ENCODE peak calls at places on chromosomes 13 and 19, in six cellular contexts. R is stimulated activated CD4-positive, alpha-beta T cell treated with anti-CD3 and anti-CD28 coated beads, Interleukin-15, amount 100 ng/mL, for 1 hour; S is WTC11; X is SW480; Q is aorta; N is pancreas. K is an unnamed sample.

GRCh38 chr19:16608290-16608704 is 19.7 kb downstream of the MED26 start:
- DNase-seq in R (no peak), S (no peak), X (no peak), N (no peak), Q (no peak), K (peak)

GRCh38 chr13:51848674-51849073 is 3.7 kb upstream of the TMEM272 start:
- DNase-seq in S (no peak), Q (no peak), R (no peak), X (no peak), N (no peak), K (no peak)

GRCh38 chr19:5593245-5593962 is 25.7 kb upstream of the TINCR start:
- DNase-seq in S (no peak), X (no peak), R (no peak), N (no peak), Q (peak), K (no peak)

GRCh38 chr19:52343548-52343947 is 7.5 kb downstream of the ZNF610 start:
- DNase-seq in Q (no peak), X (peak), R (no peak), S (peak), N (no peak), K (peak)

GRCh38 chr19:12913871-12914690 is 5.0 kb downstream of the SYCE2 start:
- DNase-seq in S (no peak), R (peak), X (no peak), Q (no peak), N (no peak), K (no peak)

GRCh38 chr13:107518292-107518691 is 697.0 kb downstream of the LIG4 start:
- DNase-seq in R (no peak), S (no peak), Q (no peak), X (no peak), N (no peak), K (no peak)

GRCh38 chr19:44814132-44814470 is 5.2 kb downstream of the BCAM start:
- DNase-seq in S (no peak), X (no peak), Q (no peak), R (no peak), N (no peak), K (no peak)

GRCh38 chr13:93959796-93960533 is 519.5 kb downstream of the DCT start:
- DNase-seq in Q (no peak), X (no peak), N (no peak), S (no peak), R (no peak), K (no peak)

GRCh38 chr13:98476106-98476505 is 100.8 kb downstream of the STK24 start:
- DNase-seq in X (peak), S (peak), Q (no peak), N (no peak), R (peak), K (no peak)

GRCh38 chr13:47639716-47640447 is 361.2 kb downstream of the SUCLA2 start:
- DNase-seq in N (no peak), R (no peak), Q (no peak), S (no peak), X (no peak), K (no peak)

GRCh38 chr19:1251233-1251502 is 2.8 kb downstream of the MIDN start:
- DNase-seq in S (no peak), Q (peak), R (no peak), X (no peak), N (no peak), K (peak)

GRCh38 chr13:106695139-106695538 is 127.2 kb upstream of the ARGLU1 start:
- DNase-seq in Q (no peak), X (no peak), N (no peak), S (no peak), R (no peak), K (no peak)

GRCh38 chr19:29588095-29588494 is 18.0 kb upstream of the POP4 start:
- DNase-seq in Q (no peak), X (no peak), N (no peak), R (no peak), S (no peak), K (no peak)

GRCh38 chr13:44573790-44574465 is 2.2 kb downstream of the TSC22D1 start:
- DNase-seq in R (no peak), X (peak), N (no peak), S (no peak), Q (no peak), K (no peak)

GRCh38 chr19:29367701-29368306 is 154.9 kb upstream of the UQCRFS1 start:
- DNase-seq in X (no peak), S (no peak), Q (no peak), R (no peak), N (no peak), K (no peak)

GRCh38 chr13:68275758-68276157 is 1045.6 kb upstream of the PCDH9 start:
- DNase-seq in S (no peak), Q (no peak), N (no peak), R (no peak), X (no peak), K (no peak)

GRCh38 chr13:27536361-27537101 is 83.8 kb downstream of the LNX2 start:
- DNase-seq in R (no peak), Q (no peak), S (no peak), N (no peak), X (no peak), K (no peak)

GRCh38 chr19:31520633-31521032 is 171.4 kb upstream of the TSHZ3 start:
- DNase-seq in X (no peak), R (no peak), N (no peak), S (no peak), Q (no peak), K (no peak)

GRCh38 chr13:35881360-35881759 is 249.8 kb downstream of the DCLK1 start:
- DNase-seq in N (no peak), S (no peak), X (no peak), Q (no peak), R (no peak), K (no peak)

GRCh38 chr13:49669735-49670309 is 21.5 kb downstream of the EBPL start:
- DNase-seq in S (peak), R (no peak), N (no peak), Q (no peak), X (peak), K (no peak)

GRCh38 chr19:35975608-35976214 is 19.3 kb upstream of the SDHAF1 start:
- DNase-seq in X (no peak), R (no peak), N (no peak), Q (no peak), S (peak), K (peak)

GRCh38 chr19:33736787-33737186 is 59.9 kb upstream of the KCTD15 start:
- DNase-seq in N (no peak), X (no peak), Q (no peak), S (no peak), R (no peak), K (no peak)

GRCh38 chr19:7881910-7882309 is 6.4 kb upstream of the LRRC8E start:
- DNase-seq in X (no peak), N (no peak), R (no peak), Q (no peak), S (no peak), K (no peak)

GRCh38 chr13:109745702-109746101 is 40.7 kb downstream of the IRS2 start:
- DNase-seq in N (no peak), X (no peak), Q (no peak), S (no peak), R (no peak), K (no peak)

GRCh38 chr19:6536138-6536671 is 5.4 kb downstream of the TNFSF9 start:
- DNase-seq in Q (no peak), X (peak), R (peak), N (no peak), S (peak), K (no peak)

GRCh38 chr13:38602261-38602660 is 84.6 kb upstream of the FREM2 start:
- DNase-seq in S (no peak), N (no peak), Q (no peak), R (no peak), X (peak), K (no peak)

GRCh38 chr13:26486550-26486949 is 70.9 kb upstream of the WASF3 start:
- DNase-seq in S (no peak), R (no peak), N (no peak), X (no peak), Q (peak), K (peak)

GRCh38 chr19:3061214-3062161 is 807 bp downstream of the TLE5 start:
- DNase-seq in Q (peak), S (no peak), N (peak), R (peak), X (no peak), K (peak)

K was measured in Right ventricle myocardium superior.